ENCODE peak calls at places on chromosomes 11 and 22, in ten cellular contexts. One of them, this sample, is unnamed.

GRCh38 chr22:47155912-47156311 is 393.5 kb downstream of the TBC1D22A start:
- DNase-seq in IMR-90: no peak
- DNase-seq in stomach: no peak
- DNase-seq in tibial nerve: no peak
- DNase-seq in lower leg skin: no peak
- DNase-seq in A549: no peak
- DNase-seq in spleen: no peak
- DNase-seq in GM12891: no peak
- DNase-seq in uterus: no peak
- DNase-seq in endothelial cell of umbilical vein: no peak
- DNase-seq in this sample: no peak

GRCh38 chr11:3837793-3838192 is 3.0 kb downstream of the RHOG start:
- DNase-seq in IMR-90: no peak
- DNase-seq in stomach: peak
- DNase-seq in tibial nerve: peak
- DNase-seq in lower leg skin: no peak
- DNase-seq in A549: no peak
- DNase-seq in spleen: peak
- DNase-seq in GM12891: no peak
- DNase-seq in uterus: peak
- DNase-seq in endothelial cell of umbilical vein: no peak
- DNase-seq in this sample: peak

GRCh38 chr11:101912823-101913284 is 2.0 kb upstream of the CEP126 start:
- DNase-seq in IMR-90: peak
- DNase-seq in stomach: no peak
- DNase-seq in tibial nerve: no peak
- DNase-seq in lower leg skin: no peak
- DNase-seq in A549: peak
- DNase-seq in spleen: no peak
- DNase-seq in GM12891: no peak
- DNase-seq in uterus: no peak
- DNase-seq in endothelial cell of umbilical vein: peak
- DNase-seq in this sample: no peak

GRCh38 chr22:46357711-46358505 is 22.4 kb downstream of the TRMU start:
- DNase-seq in IMR-90: no peak
- DNase-seq in stomach: no peak
- DNase-seq in tibial nerve: no peak
- DNase-seq in lower leg skin: no peak
- DNase-seq in A549: no peak
- DNase-seq in spleen: no peak
- DNase-seq in GM12891: no peak
- DNase-seq in uterus: no peak
- DNase-seq in endothelial cell of umbilical vein: no peak
- DNase-seq in this sample: no peak

GRCh38 chr22:42560781-42561180 is 7.0 kb downstream of the SERHL2 start:
- DNase-seq in IMR-90: no peak
- DNase-seq in stomach: no peak
- DNase-seq in tibial nerve: no peak
- DNase-seq in lower leg skin: no peak
- DNase-seq in A549: peak
- DNase-seq in spleen: no peak
- DNase-seq in GM12891: no peak
- DNase-seq in uterus: no peak
- DNase-seq in endothelial cell of umbilical vein: no peak
- DNase-seq in this sample: peak

GRCh38 chr22:30636226-30637077 is 871 bp downstream of the SLC35E4 start:
- DNase-seq in IMR-90: no peak
- DNase-seq in stomach: peak
- DNase-seq in tibial nerve: no peak
- DNase-seq in lower leg skin: peak
- DNase-seq in A549: peak
- DNase-seq in spleen: peak
- DNase-seq in GM12891: no peak
- DNase-seq in uterus: peak
- DNase-seq in endothelial cell of umbilical vein: peak
- DNase-seq in this sample: no peak

GRCh38 chr11:103736986-103737622 is 299.3 kb upstream of the DDI1 start:
- DNase-seq in IMR-90: no peak
- DNase-seq in stomach: no peak
- DNase-seq in tibial nerve: no peak
- DNase-seq in lower leg skin: no peak
- DNase-seq in A549: no peak
- DNase-seq in spleen: no peak
- DNase-seq in GM12891: no peak
- DNase-seq in uterus: no peak
- DNase-seq in endothelial cell of umbilical vein: no peak
- DNase-seq in this sample: no peak

GRCh38 chr11:68976563-68976962 is 4.2 kb downstream of the MRGPRD start:
- DNase-seq in IMR-90: peak
- DNase-seq in stomach: no peak
- DNase-seq in tibial nerve: peak
- DNase-seq in lower leg skin: peak
- DNase-seq in A549: no peak
- DNase-seq in spleen: peak
- DNase-seq in GM12891: no peak
- DNase-seq in uterus: no peak
- DNase-seq in endothelial cell of umbilical vein: no peak
- DNase-seq in this sample: no peak

GRCh38 chr11:46298699-46299424 is 21.4 kb downstream of the CREB3L1 start:
- DNase-seq in IMR-90: peak
- DNase-seq in stomach: no peak
- DNase-seq in tibial nerve: no peak
- DNase-seq in lower leg skin: no peak
- DNase-seq in A549: peak
- DNase-seq in spleen: no peak
- DNase-seq in GM12891: no peak
- DNase-seq in uterus: no peak
- DNase-seq in endothelial cell of umbilical vein: no peak
- DNase-seq in this sample: peak

GRCh38 chr11:101127699-101128570 is 1.7 kb downstream of the PGR start:
- DNase-seq in IMR-90: no peak
- DNase-seq in stomach: peak
- DNase-seq in tibial nerve: peak
- DNase-seq in lower leg skin: peak
- DNase-seq in A549: no peak
- DNase-seq in spleen: peak
- DNase-seq in GM12891: no peak
- DNase-seq in uterus: peak
- DNase-seq in endothelial cell of umbilical vein: no peak
- DNase-seq in this sample: no peak

GRCh38 chr22:32700186-32700882 is 101.2 kb upstream of the TIMP3 start:
- DNase-seq in IMR-90: peak
- DNase-seq in stomach: no peak
- DNase-seq in tibial nerve: no peak
- DNase-seq in lower leg skin: no peak
- DNase-seq in A549: no peak
- DNase-seq in spleen: no peak
- DNase-seq in GM12891: no peak
- DNase-seq in uterus: peak
- DNase-seq in endothelial cell of umbilical vein: no peak
- DNase-seq in this sample: no peak

GRCh38 chr22:29375436-29376076 is 12.8 kb downstream of the AP1B1 start:
- DNase-seq in IMR-90: peak
- DNase-seq in stomach: no peak
- DNase-seq in tibial nerve: no peak
- DNase-seq in lower leg skin: no peak
- DNase-seq in A549: no peak
- DNase-seq in spleen: peak
- DNase-seq in GM12891: no peak
- DNase-seq in uterus: no peak
- DNase-seq in endothelial cell of umbilical vein: no peak
- DNase-seq in this sample: peak

GRCh38 chr22:26825960-26826359 is 168.6 kb downstream of the MIAT start:
- DNase-seq in IMR-90: no peak
- DNase-seq in stomach: no peak
- DNase-seq in tibial nerve: no peak
- DNase-seq in lower leg skin: no peak
- DNase-seq in A549: no peak
- DNase-seq in spleen: no peak
- DNase-seq in GM12891: no peak
- DNase-seq in uterus: no peak
- DNase-seq in endothelial cell of umbilical vein: no peak
- DNase-seq in this sample: no peak
- TF ChIP-seq POLR2A in IMR-90: no peak
- TF ChIP-seq POLR2A in stomach: no peak
- TF ChIP-seq POLR2A in tibial nerve: no peak
- TF ChIP-seq POLR2A in lower leg skin: no peak
- TF ChIP-seq POLR2A in A549: no peak
- TF ChIP-seq POLR2A in spleen: no peak
- TF ChIP-seq POLR2A in GM12891: no peak
- TF ChIP-seq POLR2A in uterus: no peak
- TF ChIP-seq POLR2A in endothelial cell of umbilical vein: no peak
- TF ChIP-seq POLR2A in this sample: no peak

DNA sequence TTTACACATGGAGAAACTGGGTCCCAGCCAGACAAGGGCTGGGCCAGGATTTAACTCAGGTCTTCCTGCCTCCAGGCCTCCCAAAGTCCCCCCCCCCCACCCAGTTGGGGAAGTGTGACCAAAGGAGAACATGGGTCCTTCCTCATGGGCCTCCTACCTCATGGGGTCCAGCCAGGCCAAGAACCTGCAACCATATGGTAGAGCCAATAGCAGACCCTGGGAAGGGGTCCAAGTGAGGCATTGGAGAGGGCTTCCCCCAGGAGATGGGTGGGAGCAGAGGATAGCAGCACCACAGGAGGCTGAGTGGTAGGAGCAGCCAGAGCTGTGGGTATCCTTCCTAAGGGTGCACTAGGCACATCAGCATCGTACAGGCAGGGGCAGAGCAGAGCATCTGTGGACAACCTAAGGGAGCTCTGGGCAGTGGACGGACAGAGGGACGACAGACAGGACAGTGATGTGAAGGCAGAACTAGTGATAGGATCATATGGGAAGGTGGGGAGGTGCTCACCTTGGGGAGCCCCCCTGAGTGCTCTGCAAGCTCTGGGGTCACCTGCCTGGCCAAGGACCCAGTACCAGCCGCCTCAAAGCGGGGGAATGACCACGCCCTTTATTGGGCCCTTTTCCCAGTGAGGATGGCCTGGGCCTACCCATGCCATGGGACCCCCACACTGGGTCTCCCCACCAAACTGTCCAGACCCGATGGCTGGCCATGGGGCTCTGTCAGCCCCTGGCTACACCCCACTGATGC is 4.5 kb downstream of the ARVCF start:
- DNase-seq in IMR-90: no peak
- DNase-seq in stomach: no peak
- DNase-seq in tibial nerve: no peak
- DNase-seq in lower leg skin: no peak
- DNase-seq in A549: no peak
- DNase-seq in spleen: peak
- DNase-seq in GM12891: no peak
- DNase-seq in uterus: no peak
- DNase-seq in endothelial cell of umbilical vein: no peak
- DNase-seq in this sample: no peak
- TF ChIP-seq POLR2A in IMR-90: no peak
- TF ChIP-seq POLR2A in stomach: no peak
- TF ChIP-seq POLR2A in tibial nerve: no peak
- TF ChIP-seq POLR2A in lower leg skin: no peak
- TF ChIP-seq POLR2A in A549: no peak
- TF ChIP-seq POLR2A in spleen: no peak
- TF ChIP-seq POLR2A in GM12891: no peak
- TF ChIP-seq POLR2A in uterus: no peak
- TF ChIP-seq POLR2A in endothelial cell of umbilical vein: no peak
- TF ChIP-seq POLR2A in this sample: no peak

GRCh38 chr11:73971175-73971719 is 11.4 kb downstream of the UCP2 start:
- DNase-seq in IMR-90: no peak
- DNase-seq in stomach: no peak
- DNase-seq in tibial nerve: no peak
- DNase-seq in lower leg skin: no peak
- DNase-seq in A549: no peak
- DNase-seq in spleen: peak
- DNase-seq in GM12891: no peak
- DNase-seq in uterus: no peak
- DNase-seq in endothelial cell of umbilical vein: no peak
- DNase-seq in this sample: peak
- TF ChIP-seq POLR2A in IMR-90: no peak
- TF ChIP-seq POLR2A in stomach: no peak
- TF ChIP-seq POLR2A in tibial nerve: no peak
- TF ChIP-seq POLR2A in lower leg skin: no peak
- TF ChIP-seq POLR2A in A549: no peak
- TF ChIP-seq POLR2A in spleen: peak
- TF ChIP-seq POLR2A in GM12891: peak
- TF ChIP-seq POLR2A in uterus: no peak
- TF ChIP-seq POLR2A in endothelial cell of umbilical vein: no peak
- TF ChIP-seq POLR2A in this sample: no peak

GRCh38 chr11:47499160-47499559 is 50.2 kb upstream of the RAPSN start:
- DNase-seq in IMR-90: no peak
- DNase-seq in stomach: no peak
- DNase-seq in tibial nerve: no peak
- DNase-seq in lower leg skin: no peak
- DNase-seq in A549: no peak
- DNase-seq in spleen: no peak
- DNase-seq in GM12891: no peak
- DNase-seq in uterus: no peak
- DNase-seq in endothelial cell of umbilical vein: peak
- DNase-seq in this sample: no peak

GRCh38 chr11:47498149-47498548 is 49.2 kb upstream of the RAPSN start:
- DNase-seq in IMR-90: no peak
- DNase-seq in stomach: no peak
- DNase-seq in tibial nerve: no peak
- DNase-seq in lower leg skin: no peak
- DNase-seq in A549: no peak
- DNase-seq in spleen: no peak
- DNase-seq in GM12891: no peak
- DNase-seq in uterus: no peak
- DNase-seq in endothelial cell of umbilical vein: no peak
- DNase-seq in this sample: no peak

GRCh38 chr11:47500121-47500520 is 51.2 kb upstream of the RAPSN start:
- DNase-seq in IMR-90: no peak
- DNase-seq in stomach: no peak
- DNase-seq in tibial nerve: no peak
- DNase-seq in lower leg skin: no peak
- DNase-seq in A549: no peak
- DNase-seq in spleen: no peak
- DNase-seq in GM12891: no peak
- DNase-seq in uterus: no peak
- DNase-seq in endothelial cell of umbilical vein: no peak
- DNase-seq in this sample: no peak

GRCh38 chr11:47499614-47500013 is 50.7 kb upstream of the RAPSN start:
- DNase-seq in IMR-90: no peak
- DNase-seq in stomach: no peak
- DNase-seq in tibial nerve: no peak
- DNase-seq in lower leg skin: no peak
- DNase-seq in A549: no peak
- DNase-seq in spleen: no peak
- DNase-seq in GM12891: no peak
- DNase-seq in uterus: no peak
- DNase-seq in endothelial cell of umbilical vein: no peak
- DNase-seq in this sample: peak

DNA sequence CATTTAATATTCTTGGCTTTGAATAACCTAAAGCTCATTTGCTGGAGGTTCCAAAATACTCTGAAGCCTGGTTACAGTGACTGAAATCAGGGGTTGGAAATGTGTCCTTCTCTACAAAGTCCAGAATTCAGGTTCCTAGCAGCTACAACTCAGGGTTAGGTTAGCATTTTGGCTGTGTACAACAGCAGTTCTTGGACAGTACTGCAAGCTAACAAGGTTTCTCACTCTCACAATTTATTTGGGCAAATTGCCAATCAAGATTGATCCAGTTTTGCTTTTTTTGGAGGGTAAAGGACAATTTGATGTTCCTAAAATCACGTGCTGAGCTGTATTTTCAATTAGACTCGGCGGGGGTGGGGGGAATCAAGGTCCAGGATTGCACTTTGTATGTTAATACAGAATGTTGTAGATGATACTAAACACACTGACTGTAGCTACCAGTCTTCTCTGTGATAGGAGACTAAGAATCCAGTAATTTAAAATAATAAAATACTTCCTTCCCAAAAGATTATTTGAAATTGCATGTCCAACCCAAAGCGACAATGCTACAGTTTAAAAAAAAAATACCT is 49.7 kb upstream of the RAPSN start:
- DNase-seq in IMR-90: no peak
- DNase-seq in stomach: no peak
- DNase-seq in tibial nerve: no peak
- DNase-seq in lower leg skin: no peak
- DNase-seq in A549: no peak
- DNase-seq in spleen: no peak
- DNase-seq in GM12891: no peak
- DNase-seq in uterus: no peak
- DNase-seq in endothelial cell of umbilical vein: peak
- DNase-seq in this sample: no peak
- TF ChIP-seq POLR2A in IMR-90: no peak
- TF ChIP-seq POLR2A in stomach: no peak
- TF ChIP-seq POLR2A in tibial nerve: no peak
- TF ChIP-seq POLR2A in lower leg skin: no peak
- TF ChIP-seq POLR2A in A549: no peak
- TF ChIP-seq POLR2A in spleen: no peak
- TF ChIP-seq POLR2A in GM12891: no peak
- TF ChIP-seq POLR2A in uterus: no peak
- TF ChIP-seq POLR2A in endothelial cell of umbilical vein: no peak
- TF ChIP-seq POLR2A in this sample: no peak